ENCODE peak calls at places on chromosomes 11 and 22, in five cellular contexts. Z, N, O, H and E are unnamed samples.

GRCh38 chr22:43401661-43402060 is 10.2 kb upstream of the MPPED1 start:
- DNase-seq in Z (no peak), N (no peak), O (no peak), H (no peak), E (no peak)

GRCh38 chr11:44812971-44813370 is 86.2 kb downstream of the TSPAN18 start:
- DNase-seq in Z (no peak), N (no peak), O (no peak), H (no peak), E (no peak)

GRCh38 chr11:106413222-106413621 is 335.8 kb downstream of the AASDHPPT start:
- DNase-seq in Z (no peak), N (no peak), O (no peak), H (no peak), E (no peak)

GRCh38 chr11:113163291-113164030 is 150.9 kb upstream of the TTC12 start:
- DNase-seq in Z (no peak), N (no peak), O (no peak), H (no peak), E (no peak)

GRCh38 chr11:70580036-70580805 is 181.9 kb downstream of the CTTN start:
- DNase-seq in Z (no peak), N (peak), O (no peak), H (no peak), E (no peak)

GRCh38 chr11:126722956-126723664 is 277.5 kb downstream of the KIRREL3 start:
- DNase-seq in Z (no peak), N (no peak), O (no peak), H (no peak), E (no peak)

GRCh38 chr11:128471138-128471661 is 116.2 kb downstream of the ETS1 start:
- DNase-seq in Z (peak), N (no peak), O (no peak), H (no peak), E (no peak)

GRCh38 chr22:26482171-26482570 is 1.4 kb downstream of the HPS4 start:
- DNase-seq in Z (no peak), N (no peak), O (no peak), H (no peak), E (no peak)

GRCh38 chr11:126495806-126496205 is 140.3 kb downstream of the ST3GAL4 start:
- DNase-seq in Z (no peak), N (peak), O (no peak), H (no peak), E (no peak)

DNA sequence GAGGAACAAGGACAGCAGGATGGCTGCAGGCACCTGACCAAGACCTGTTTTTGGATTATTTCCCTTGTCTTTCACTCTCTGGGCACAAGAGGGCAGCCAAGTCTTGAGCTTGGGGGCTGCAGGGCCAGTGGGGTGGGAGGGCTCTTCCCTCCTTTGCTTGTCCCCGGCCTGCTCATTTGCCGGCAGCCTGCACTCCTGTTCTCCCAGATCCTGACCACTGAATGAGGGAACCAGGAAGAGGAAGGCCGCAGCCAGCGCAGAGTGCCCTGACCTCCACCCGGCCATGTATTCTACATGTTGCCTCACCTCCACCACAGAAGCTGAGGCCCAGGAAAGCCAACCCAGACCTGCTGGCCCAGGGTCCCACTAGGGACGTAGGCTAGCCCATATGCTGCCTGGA is 15.5 kb upstream of the NNMT start:
- DNase-seq in Z (no peak), N (peak), O (peak), H (peak), E (peak)
- TF ChIP-seq ZBTB33 in Z (no peak), N (no peak), O (no peak), H (no peak), E (no peak)

DNA sequence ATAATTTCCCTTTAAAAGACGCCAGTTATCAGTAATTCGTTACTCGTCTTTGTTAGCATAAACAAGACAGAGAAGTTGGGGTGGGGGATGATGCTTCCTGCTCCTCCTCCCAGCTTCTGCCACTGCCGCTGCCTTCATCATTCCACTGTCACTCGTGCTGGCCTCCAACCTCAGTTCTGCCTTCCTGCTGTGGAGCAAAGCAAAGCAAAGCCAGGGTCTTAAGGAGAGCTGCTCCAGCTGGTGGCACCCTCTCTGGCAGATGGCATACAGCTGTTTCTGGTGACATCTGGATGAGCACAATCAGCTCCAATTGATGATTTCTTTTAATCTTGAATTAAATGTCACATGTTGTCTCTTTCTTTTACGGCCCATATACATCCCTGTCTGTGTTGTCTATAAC is 204.2 kb upstream of the NECTIN1 start:
- DNase-seq in Z (no peak), N (peak), O (no peak), H (no peak), E (no peak)
- TF ChIP-seq ZBTB33 in Z (no peak), N (no peak), O (no peak), H (no peak), E (no peak)

DNA sequence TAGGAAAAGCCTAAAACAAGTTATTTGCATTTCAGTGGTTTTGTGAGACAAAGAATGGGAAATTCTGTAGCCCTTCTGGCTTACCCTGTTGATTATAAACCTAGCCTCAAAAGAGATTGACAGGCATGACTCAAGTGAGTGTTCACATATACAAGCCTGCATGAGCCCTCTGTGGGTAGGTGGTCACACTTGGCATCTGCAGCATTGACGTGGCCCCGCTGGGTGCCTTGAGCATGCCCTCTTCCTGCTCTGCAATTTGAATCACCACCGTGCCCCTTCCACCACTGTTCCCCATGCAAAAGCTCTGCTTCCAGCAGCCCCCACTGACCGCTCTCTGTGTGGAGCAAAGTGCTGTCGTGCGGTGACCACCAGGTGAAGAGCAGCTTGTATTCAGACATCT is 21.0 kb upstream of the ADSL start:
- DNase-seq in Z (no peak), N (no peak), O (no peak), H (no peak), E (no peak)
- TF ChIP-seq ZBTB33 in Z (no peak), N (no peak), O (no peak), H (no peak), E (no peak)

GRCh38 chr22:16963189-16963945 is 44.7 kb downstream of the GAB4 start:
- DNase-seq in Z (no peak), N (no peak), O (no peak), H (no peak), E (peak)
- TF ChIP-seq ZBTB33 in Z (no peak), N (no peak), O (no peak), H (no peak), E (no peak)

DNA sequence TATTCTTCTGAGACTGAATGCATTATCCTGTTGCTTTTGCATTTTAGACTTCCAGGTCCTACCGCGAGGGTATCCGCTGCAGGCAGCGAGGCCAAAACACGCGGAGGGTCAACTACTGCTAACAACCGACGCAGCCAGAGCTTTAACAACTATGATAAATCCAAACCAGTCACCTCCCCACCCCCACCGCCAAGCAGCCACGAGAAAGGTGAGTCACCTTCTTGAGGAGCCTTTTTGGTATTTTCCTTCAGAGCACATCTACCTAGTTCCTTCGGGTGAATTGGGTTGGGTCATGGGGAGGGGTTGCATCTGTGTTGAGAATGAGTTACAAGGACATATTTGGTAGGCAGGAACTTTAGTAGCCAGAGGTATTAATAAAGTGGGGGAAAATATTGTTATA is 179.8 kb downstream of the NAV2 start:
- DNase-seq in Z (no peak), N (no peak), O (no peak), H (no peak), E (no peak)
- TF ChIP-seq ZBTB33 in Z (no peak), N (no peak), O (no peak), H (no peak), E (no peak)

DNA sequence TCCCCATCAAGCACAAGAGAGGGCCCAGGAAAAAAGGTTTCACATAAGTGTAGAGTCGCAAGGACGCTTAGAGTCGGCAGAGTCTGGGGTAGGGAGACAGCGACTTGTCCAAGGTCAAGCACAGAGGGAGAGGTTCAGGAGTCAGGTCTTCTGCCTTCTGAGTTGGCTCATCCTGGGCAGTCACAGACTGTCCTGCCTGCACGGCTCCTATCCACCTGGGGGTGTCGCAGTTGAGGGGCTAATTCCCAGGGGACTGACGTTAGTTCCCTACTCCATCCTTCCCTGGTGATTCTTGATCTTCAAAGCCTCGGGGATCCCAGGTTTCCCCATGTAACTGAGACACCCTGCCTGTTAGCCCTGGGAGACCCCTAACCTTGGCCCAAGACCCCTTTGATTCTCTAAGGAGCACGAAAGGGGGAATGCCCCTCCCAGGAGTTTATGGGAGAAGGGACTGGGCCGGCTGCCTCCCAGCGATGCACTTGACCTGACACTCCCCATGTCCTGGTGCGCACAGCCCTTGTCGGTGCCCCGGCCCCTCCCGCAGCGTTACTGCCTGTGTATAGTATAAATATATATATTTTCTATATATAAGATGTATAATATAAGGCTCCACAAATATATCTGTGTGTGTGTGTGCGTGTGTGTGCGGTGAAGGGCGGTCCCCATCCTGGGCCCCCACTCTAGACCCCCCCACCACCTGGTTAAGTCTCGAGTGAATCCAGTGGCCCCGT is 14.7 kb upstream of the TAB1 start:
- DNase-seq in Z (no peak), N (peak), O (no peak), H (peak), E (peak)
- TF ChIP-seq ZBTB33 in Z (no peak), N (no peak), O (no peak), H (no peak), E (no peak)

DNA sequence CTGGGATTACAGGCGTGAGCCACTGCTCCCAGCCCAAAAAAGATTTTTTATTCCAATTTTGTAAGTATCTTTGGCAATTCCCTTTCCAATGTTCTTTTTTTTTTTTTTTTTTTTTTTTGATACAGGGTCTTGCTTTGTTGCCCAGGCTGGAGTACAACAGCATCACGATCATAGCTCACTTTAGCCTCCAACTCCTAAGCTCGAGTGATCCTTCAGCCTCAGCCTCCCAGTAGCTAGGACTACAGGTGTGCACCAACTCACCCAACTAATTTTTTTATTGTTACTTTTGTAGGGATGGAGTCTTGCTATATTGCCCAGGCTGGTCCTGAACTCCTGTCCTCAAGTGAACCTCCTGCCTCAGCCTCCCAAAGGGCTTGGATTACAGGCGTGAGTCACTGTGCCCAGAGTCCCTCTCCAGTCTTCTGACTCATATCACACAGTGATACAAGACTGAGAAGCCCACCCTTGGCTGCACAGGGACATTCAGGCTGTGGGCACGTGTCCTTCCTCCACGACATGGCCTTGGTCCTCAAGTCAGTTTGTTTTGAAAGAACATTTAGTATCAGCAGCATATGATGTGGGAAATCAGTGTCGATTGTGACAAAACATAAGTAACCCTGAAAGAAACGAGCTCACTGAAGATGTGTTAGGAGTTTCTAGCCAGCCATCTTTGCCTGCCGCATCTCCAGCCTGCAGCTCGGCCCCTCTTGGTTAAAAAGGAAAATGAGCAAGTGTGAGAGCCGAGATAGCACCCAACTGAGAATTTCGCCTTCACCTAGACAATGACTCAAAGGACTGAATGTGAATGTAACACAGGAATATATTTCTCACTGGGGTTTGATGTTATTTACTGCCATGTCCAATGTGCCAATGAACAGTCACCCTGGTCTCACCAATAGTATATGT is 175.5 kb downstream of the MN1 start:
- DNase-seq in Z (no peak), N (no peak), O (no peak), H (no peak), E (no peak)
- TF ChIP-seq ZBTB33 in Z (no peak), N (no peak), O (no peak), H (no peak), E (no peak)